ENCODE peak calls at places on chromosomes 1 and 21, in eight cellular contexts. O is NCI-H1092; Z is Ammon's horn; E is HEK293T; H is stimulated activated CD8-positive, alpha-beta memory T cell treated with anti-CD3 and anti-CD28 coated beads, Interleukin-4, amount 100 ng/mL, for 4 hours; Q is upper lobe of left lung; K is HT1080; C is GM03348. V is an unnamed sample.

GRCh38 chr1:167409183-167409582 is 109.1 kb downstream of the CD247 start:
- DNase-seq in C (no peak), Q (no peak), Z (no peak), O (no peak), E (no peak), K (no peak), H (no peak), V (peak; percentile 43)

GRCh38 chr21:36150192-36150711 is 6.4 kb upstream of the DOP1B start:
- DNase-seq in C (peak; percentile 71), E (no peak), Z (peak; percentile 76), O (no peak), Q (no peak), H (no peak), K (peak; percentile 69), V (no peak)

GRCh38 chr1:226634156-226634588 is 85.6 kb downstream of the STUM start:
- DNase-seq in Z (peak; percentile 89), C (peak; percentile 90), O (peak; percentile 76), Q (peak; percentile 95), K (peak; percentile 38), E (peak; percentile 90), H (peak; percentile 64), V (peak; percentile 69)

GRCh38 chr1:24266398-24266941 is 52.7 kb upstream of the GRHL3 start:
- DNase-seq in Q (no peak), E (no peak), Z (no peak), C (peak; percentile 89), H (no peak), O (no peak), K (peak; percentile 98), V (peak; percentile 67)

GRCh38 chr1:119472463-119473175 is 34.4 kb upstream of the HSD3B1 start:
- DNase-seq in K (no peak), O (no peak), H (no peak), C (no peak), Q (no peak), E (no peak), Z (no peak), V (no peak)

GRCh38 chr1:204149635-204150565 is 1.9 kb downstream of the ETNK2 start:
- DNase-seq in H (no peak), Z (no peak), O (no peak), C (no peak), K (no peak), Q (no peak), E (no peak), V (no peak)

GRCh38 chr1:204169871-204170270 is 3.7 kb upstream of the REN start:
- DNase-seq in C (no peak), E (no peak), H (no peak), O (no peak), K (no peak), Q (no peak), Z (no peak), V (no peak)

GRCh38 chr21:36751383-36751782 is 52.5 kb downstream of the SIM2 start:
- DNase-seq in O (no peak), H (no peak), E (no peak), Z (no peak), Q (no peak), C (no peak), K (no peak), V (no peak)

GRCh38 chr1:206684478-206685255 is at the start of gene MAPKAPK2:
- DNase-seq in K (no peak), E (peak; percentile 98), O (peak; percentile 45), H (peak; percentile 50), Z (peak; percentile 87), Q (peak; percentile 96), C (peak; percentile 98), V (peak; percentile 74)

GRCh38 chr1:116474921-116475849 is 95.6 kb downstream of the CD58 start:
- DNase-seq in Q (no peak), E (no peak), Z (no peak), C (no peak), H (no peak), K (no peak), O (no peak), V (no peak)

GRCh38 chr1:47443530-47444316 is 5.9 kb downstream of the FOXD2 start:
- DNase-seq in K (no peak), O (no peak), Q (no peak), Z (no peak), C (no peak), H (no peak), E (no peak), V (no peak)

GRCh38 chr1:26537951-26538352 is 8.4 kb downstream of the RPS6KA1 start:
- DNase-seq in Z (peak; percentile 80), H (no peak), Q (no peak), C (peak; percentile 46), O (no peak), K (peak; percentile 29), E (peak; percentile 31), V (peak; percentile 72)

GRCh38 chr1:44719318-44719717 is 11.7 kb downstream of the RNU5D-1 start:
- DNase-seq in K (no peak), Z (no peak), Q (no peak), E (no peak), C (no peak), O (no peak), H (no peak), V (no peak)

GRCh38 chr1:159932296-159933285 is 7.3 kb upstream of the TAGLN2 start:
- DNase-seq in Z (no peak), O (no peak), C (no peak), Q (peak; percentile 68), E (no peak), K (no peak), H (no peak), V (peak; percentile 64)

GRCh38 chr1:108049083-108049819 is 84.3 kb upstream of the VAV3 start:
- DNase-seq in E (peak; percentile 72), Z (peak; percentile 77), O (no peak), C (peak; percentile 13), H (no peak), K (peak; percentile 82), Q (no peak), V (no peak)

GRCh38 chr1:60132985-60133673 is 59.6 kb upstream of the C1orf87 start:
- DNase-seq in K (peak; percentile 91), Z (no peak), C (peak; percentile 78), H (no peak), Q (no peak), O (no peak), E (no peak), V (peak; percentile 16)

GRCh38 chr1:162327144-162327790 is 49.4 kb downstream of the SPATA46 start:
- DNase-seq in K (no peak), Z (no peak), O (no peak), Q (no peak), C (no peak), E (no peak), H (no peak), V (peak; percentile 82)

GRCh38 chr1:100249155-100249536 is 488 bp downstream of the DBT start:
- DNase-seq in H (no peak), Z (no peak), C (peak; percentile 12), O (no peak), E (peak; percentile 32), K (no peak), Q (no peak), V (no peak)

GRCh38 chr1:35524106-35524505 is 33.1 kb downstream of the KIAA0319L start:
- DNase-seq in E (no peak), H (no peak), K (no peak), O (no peak), Z (no peak), Q (no peak), C (no peak), V (peak; percentile 57)

GRCh38 chr1:33094971-33095604 is 14.1 kb downstream of the AZIN2 start:
- DNase-seq in Z (peak; percentile 53), E (peak; percentile 83), Q (no peak), H (no peak), C (peak; percentile 72), K (peak; percentile 70), O (peak; percentile 55), V (peak; percentile 72)

GRCh38 chr1:234879157-234880080 is 249.2 kb downstream of the TOMM20 start:
- DNase-seq in C (no peak), Q (no peak), E (no peak), K (no peak), H (no peak), Z (no peak), O (peak; percentile 40), V (no peak)

GRCh38 chr1:182056596-182057366 is 4.7 kb downstream of the ZNF648 start:
- DNase-seq in Z (no peak), O (no peak), Q (peak; percentile 83), H (no peak), E (no peak), C (no peak), K (no peak), V (no peak)

GRCh38 chr1:37267111-37267835 is 207.1 kb upstream of the ZC3H12A start:
- DNase-seq in H (no peak), O (no peak), C (no peak), Z (no peak), Q (no peak), K (no peak), E (no peak), V (no peak)

GRCh38 chr1:246711548-246712003 is 12.6 kb upstream of the SCCPDH start:
- DNase-seq in C (no peak), Z (no peak), E (no peak), K (no peak), O (no peak), H (no peak), Q (no peak), V (no peak)

GRCh38 chr1:5235355-5235899 is 581.0 kb downstream of the AJAP1 start:
- DNase-seq in K (no peak), H (no peak), O (no peak), Z (no peak), Q (no peak), E (no peak), C (no peak), V (no peak)

GRCh38 chr21:25708467-25709065 is 26.1 kb downstream of the ATP5PF start:
- DNase-seq in C (peak; percentile 64), K (no peak), E (peak; percentile 39), Q (no peak), Z (peak; percentile 63), H (peak; percentile 13), O (peak; percentile 8), V (peak; percentile 60)

GRCh38 chr1:10694274-10694632 is 102.2 kb downstream of the CASZ1 start:
- DNase-seq in O (peak; percentile 69), Q (no peak), K (no peak), E (no peak), Z (no peak), C (no peak), H (peak; percentile 40), V (peak; percentile 75)

GRCh38 chr1:18932387-18932786 is 24.1 kb downstream of the IFFO2 start:
- DNase-seq in K (peak; percentile 47), H (no peak), E (no peak), C (no peak), O (no peak), Z (no peak), Q (no peak), V (peak; percentile 89)

GRCh38 chr1:24027838-24028468 is 47.8 kb upstream of the SRSF10 start:
- DNase-seq in Z (peak; percentile 27), H (no peak), K (peak; percentile 45), E (no peak), O (no peak), C (peak; percentile 61), Q (no peak), V (peak; percentile 61)

GRCh38 chr21:46082638-46083270 is 15.2 kb upstream of the COL6A2 start:
- DNase-seq in O (no peak), H (no peak), Z (no peak), C (no peak), Q (peak; percentile 71), E (peak; percentile 6), K (no peak), V (no peak)

GRCh38 chr1:55380313-55380970 is 165.3 kb upstream of the USP24 start:
- DNase-seq in C (no peak), E (no peak), Z (no peak), K (no peak), Q (no peak), H (no peak), O (no peak), V (no peak)

GRCh38 chr1:216832192-216832591 is 109.0 kb upstream of the ESRRG start:
- DNase-seq in K (no peak), Z (no peak), O (no peak), E (no peak), C (no peak), H (no peak), Q (no peak), V (peak; percentile 47)

GRCh38 chr1:238674331-238674730 is 712.0 kb upstream of the CHRM3 start:
- DNase-seq in E (no peak), Z (no peak), K (no peak), H (no peak), C (no peak), Q (no peak), O (no peak), V (peak; percentile 47)

GRCh38 chr1:44237721-44238457 is 24.6 kb downstream of the DMAP1 start:
- DNase-seq in H (peak; percentile 13), Z (peak; percentile 65), O (no peak), Q (peak; percentile 88), C (peak; percentile 73), E (peak; percentile 97), K (no peak), V (no peak)

V was measured in epithelial cell of esophagus.